ENCODE peak calls at places on chromosomes 16 and 17, in four cellular contexts. X is heart left ventricle; V is retina; H is stimulated activated CD4-positive, alpha-beta T cell treated with anti-CD3 and anti-CD28 coated beads, Interleukin-4, amount 100 ng/mL, for 1 hour. S is an unnamed sample.

GRCh38 chr16:633336-634050 is 2.6 kb downstream of the METTL26 start:
- DNase-seq in V (no peak), H (no peak), X (peak), S (no peak)

GRCh38 chr16:12386076-12386641 is 409.6 kb downstream of the SNX29 start:
- DNase-seq in X (no peak), V (no peak), H (no peak), S (peak)

GRCh38 chr17:69607162-69607834 is 192.8 kb downstream of the MAP2K6 start:
- DNase-seq in V (peak), X (peak), H (no peak), S (peak)

GRCh38 chr16:76579277-76579676 is 302.1 kb downstream of the CNTNAP4 start:
- DNase-seq in H (no peak), X (no peak), V (no peak), S (peak)

GRCh38 chr17:36129616-36130015 is 26.0 kb downstream of the CCL4 start:
- DNase-seq in V (no peak), H (no peak), X (no peak), S (no peak)

GRCh38 chr16:4944333-4945281 is 7.7 kb upstream of the PPL start:
- DNase-seq in X (peak), V (no peak), H (no peak), S (peak)

GRCh38 chr17:73347355-73347754 is 35.6 kb upstream of the CDC42EP4 start:
- DNase-seq in V (no peak), X (no peak), H (no peak), S (peak)

GRCh38 chr17:37774508-37774907 is 29.6 kb upstream of the HNF1B start:
- DNase-seq in H (no peak), V (no peak), X (no peak), S (no peak)

GRCh38 chr16:29926675-29927522 is 873 bp upstream of the KCTD13 start:
- DNase-seq in V (no peak), H (no peak), X (no peak), S (peak)

GRCh38 chr16:8869212-8869987 is 594 bp upstream of the CARHSP1 start:
- DNase-seq in V (peak), H (no peak), X (no peak), S (no peak)

GRCh38 chr16:61324044-61324443 is 712.2 kb downstream of the CDH8 start:
- DNase-seq in V (peak), H (no peak), X (no peak), S (no peak)

GRCh38 chr17:75834279-75834920 is 9.8 kb downstream of the UNC13D start:
- DNase-seq in V (no peak), X (no peak), H (no peak), S (no peak)

GRCh38 chr17:18181358-18181757 is 2.3 kb upstream of the ALKBH5 start:
- DNase-seq in X (no peak), V (no peak), H (peak), S (no peak)